ENCODE peak calls at places on chromosomes 3 and 15, in eight cellular contexts. One of them, this sample, is unnamed.

GRCh38 chr15:72784233-72784876 is 797 bp upstream of the ADPGK start:
- DNase-seq in testis: peak
- DNase-seq in IMR-90: peak
- DNase-seq in lower leg skin: no peak
- DNase-seq in suprapubic skin: no peak
- DNase-seq in A549: peak
- DNase-seq in ovary: peak
- DNase-seq in K562: peak
- DNase-seq in this sample: peak

GRCh38 chr15:31333119-31333518 is 6.5 kb downstream of the KLF13 start:
- DNase-seq in testis: no peak
- DNase-seq in IMR-90: no peak
- DNase-seq in lower leg skin: no peak
- DNase-seq in suprapubic skin: no peak
- DNase-seq in A549: no peak
- DNase-seq in ovary: no peak
- DNase-seq in K562: no peak
- DNase-seq in this sample: no peak

GRCh38 chr3:30319713-30320112 is 286.7 kb upstream of the TGFBR2 start:
- DNase-seq in testis: peak
- DNase-seq in IMR-90: peak
- DNase-seq in lower leg skin: peak
- DNase-seq in suprapubic skin: no peak
- DNase-seq in A549: peak
- DNase-seq in ovary: no peak
- DNase-seq in K562: no peak
- DNase-seq in this sample: no peak

GRCh38 chr3:105619651-105620050 is 249.2 kb downstream of the CBLB start:
- DNase-seq in testis: no peak
- DNase-seq in IMR-90: no peak
- DNase-seq in lower leg skin: no peak
- DNase-seq in suprapubic skin: no peak
- DNase-seq in A549: no peak
- DNase-seq in ovary: no peak
- DNase-seq in K562: no peak
- DNase-seq in this sample: no peak

GRCh38 chr3:31926543-31926942 is 54.5 kb downstream of the OSBPL10 start:
- DNase-seq in testis: no peak
- DNase-seq in IMR-90: no peak
- DNase-seq in lower leg skin: no peak
- DNase-seq in suprapubic skin: no peak
- DNase-seq in A549: no peak
- DNase-seq in ovary: no peak
- DNase-seq in K562: no peak
- DNase-seq in this sample: no peak

GRCh38 chr15:63332367-63333078 is 49.1 kb downstream of the CA12 start:
- DNase-seq in testis: no peak
- DNase-seq in IMR-90: peak
- DNase-seq in lower leg skin: no peak
- DNase-seq in suprapubic skin: no peak
- DNase-seq in A549: peak
- DNase-seq in ovary: no peak
- DNase-seq in K562: no peak
- DNase-seq in this sample: no peak

GRCh38 chr3:33131328-33132018 is 17.7 kb downstream of the CRTAP start:
- DNase-seq in testis: peak
- DNase-seq in IMR-90: peak
- DNase-seq in lower leg skin: peak
- DNase-seq in suprapubic skin: no peak
- DNase-seq in A549: peak
- DNase-seq in ovary: no peak
- DNase-seq in K562: peak
- DNase-seq in this sample: peak

GRCh38 chr3:114732353-114732752 is 414.7 kb downstream of the ZBTB20 start:
- DNase-seq in testis: no peak
- DNase-seq in IMR-90: no peak
- DNase-seq in lower leg skin: no peak
- DNase-seq in suprapubic skin: no peak
- DNase-seq in A549: no peak
- DNase-seq in ovary: no peak
- DNase-seq in K562: no peak
- DNase-seq in this sample: no peak

GRCh38 chr3:6799264-6799915 is 61.5 kb upstream of the GRM7 start:
- DNase-seq in testis: peak
- DNase-seq in IMR-90: no peak
- DNase-seq in lower leg skin: no peak
- DNase-seq in suprapubic skin: no peak
- DNase-seq in A549: peak
- DNase-seq in ovary: no peak
- DNase-seq in K562: peak
- DNase-seq in this sample: no peak

GRCh38 chr3:118102737-118103136 is 931.9 kb downstream of the IGSF11 start:
- DNase-seq in testis: no peak
- DNase-seq in IMR-90: peak
- DNase-seq in lower leg skin: no peak
- DNase-seq in suprapubic skin: no peak
- DNase-seq in A549: no peak
- DNase-seq in ovary: no peak
- DNase-seq in K562: no peak
- DNase-seq in this sample: no peak

GRCh38 chr3:78116874-78117273 is 1077.0 kb downstream of the ROBO2 start:
- DNase-seq in testis: no peak
- DNase-seq in IMR-90: no peak
- DNase-seq in lower leg skin: no peak
- DNase-seq in suprapubic skin: no peak
- DNase-seq in A549: no peak
- DNase-seq in ovary: no peak
- DNase-seq in K562: no peak
- DNase-seq in this sample: no peak

GRCh38 chr15:40939909-40940801 is 11.0 kb downstream of the DLL4 start:
- DNase-seq in testis: no peak
- DNase-seq in IMR-90: no peak
- DNase-seq in lower leg skin: no peak
- DNase-seq in suprapubic skin: no peak
- DNase-seq in A549: no peak
- DNase-seq in ovary: no peak
- DNase-seq in K562: no peak
- DNase-seq in this sample: no peak

GRCh38 chr3:197181751-197182150 is 116.7 kb downstream of the DLG1 start:
- DNase-seq in testis: no peak
- DNase-seq in IMR-90: peak
- DNase-seq in lower leg skin: no peak
- DNase-seq in suprapubic skin: no peak
- DNase-seq in A549: no peak
- DNase-seq in ovary: no peak
- DNase-seq in K562: no peak
- DNase-seq in this sample: no peak

GRCh38 chr15:70324001-70324974 is 226.6 kb upstream of the TLE3 start:
- DNase-seq in testis: peak
- DNase-seq in IMR-90: peak
- DNase-seq in lower leg skin: no peak
- DNase-seq in suprapubic skin: no peak
- DNase-seq in A549: no peak
- DNase-seq in ovary: no peak
- DNase-seq in K562: no peak
- DNase-seq in this sample: no peak

GRCh38 chr15:39135989-39136388 is 444.9 kb upstream of the THBS1 start:
- DNase-seq in testis: no peak
- DNase-seq in IMR-90: peak
- DNase-seq in lower leg skin: no peak
- DNase-seq in suprapubic skin: no peak
- DNase-seq in A549: no peak
- DNase-seq in ovary: no peak
- DNase-seq in K562: no peak
- DNase-seq in this sample: no peak

GRCh38 chr3:124372784-124373183 is 357.5 kb upstream of the UMPS start:
- DNase-seq in testis: no peak
- DNase-seq in IMR-90: no peak
- DNase-seq in lower leg skin: no peak
- DNase-seq in suprapubic skin: no peak
- DNase-seq in A549: no peak
- DNase-seq in ovary: no peak
- DNase-seq in K562: no peak
- DNase-seq in this sample: no peak

GRCh38 chr3:128266453-128266852 is 113.2 kb downstream of the EEFSEC start:
- DNase-seq in testis: no peak
- DNase-seq in IMR-90: no peak
- DNase-seq in lower leg skin: no peak
- DNase-seq in suprapubic skin: no peak
- DNase-seq in A549: no peak
- DNase-seq in ovary: no peak
- DNase-seq in K562: peak
- DNase-seq in this sample: no peak

GRCh38 chr3:2156244-2156847 is 57.7 kb downstream of the CNTN4 start:
- DNase-seq in testis: peak
- DNase-seq in IMR-90: no peak
- DNase-seq in lower leg skin: no peak
- DNase-seq in suprapubic skin: no peak
- DNase-seq in A549: peak
- DNase-seq in ovary: no peak
- DNase-seq in K562: peak
- DNase-seq in this sample: peak

DNA sequence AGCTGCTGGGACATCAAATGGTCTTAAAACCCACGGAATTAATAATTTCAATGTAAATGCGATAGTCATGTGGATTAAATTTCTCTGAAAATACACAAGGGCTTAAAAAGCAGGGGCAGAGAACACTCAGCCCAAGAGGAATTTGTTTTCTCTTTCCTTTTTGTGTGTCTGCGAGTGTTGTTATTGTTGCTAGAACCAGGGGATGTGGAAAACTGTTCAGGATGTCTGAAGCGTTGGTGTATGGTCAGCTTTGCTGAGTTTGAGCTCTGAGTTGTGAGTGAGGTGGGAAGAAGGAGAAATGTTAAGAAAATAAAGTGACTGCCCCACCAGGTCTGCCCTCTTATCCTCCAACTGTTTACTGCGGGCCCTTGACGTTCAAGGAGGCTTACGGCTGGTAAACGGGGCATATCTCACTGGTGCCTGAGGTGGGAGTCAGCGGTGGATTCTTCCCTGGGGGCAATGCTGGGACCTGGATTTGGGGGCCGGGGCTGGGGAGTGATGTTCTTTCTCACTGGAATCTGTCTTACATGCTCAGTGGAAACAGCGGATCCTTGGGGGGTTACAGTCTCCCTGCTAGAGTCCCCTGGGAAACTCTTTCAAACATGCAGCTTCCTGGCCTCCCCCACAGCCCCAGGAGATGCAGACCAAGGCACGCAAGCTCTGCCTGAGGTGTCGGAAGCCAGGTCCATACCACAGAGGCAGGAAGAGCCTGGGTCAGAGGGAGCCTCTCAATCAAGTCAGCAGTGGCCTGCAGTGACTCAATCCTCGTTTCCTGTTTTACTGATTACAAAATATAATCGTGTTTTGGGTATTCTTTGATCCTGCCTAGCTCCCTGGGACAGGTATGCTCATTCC is 41.8 kb downstream of the ITGA11 start:
- DNase-seq in testis: no peak
- DNase-seq in IMR-90: peak
- DNase-seq in lower leg skin: no peak
- DNase-seq in suprapubic skin: peak
- DNase-seq in A549: no peak
- DNase-seq in ovary: peak
- DNase-seq in K562: no peak
- DNase-seq in this sample: no peak
- TF ChIP-seq POLR2A in testis: no peak
- TF ChIP-seq POLR2A in IMR-90: no peak
- TF ChIP-seq POLR2A in lower leg skin: no peak
- TF ChIP-seq POLR2A in suprapubic skin: no peak
- TF ChIP-seq POLR2A in A549: no peak
- TF ChIP-seq POLR2A in ovary: no peak
- TF ChIP-seq POLR2A in K562: no peak
- TF ChIP-seq POLR2A in this sample: no peak

DNA sequence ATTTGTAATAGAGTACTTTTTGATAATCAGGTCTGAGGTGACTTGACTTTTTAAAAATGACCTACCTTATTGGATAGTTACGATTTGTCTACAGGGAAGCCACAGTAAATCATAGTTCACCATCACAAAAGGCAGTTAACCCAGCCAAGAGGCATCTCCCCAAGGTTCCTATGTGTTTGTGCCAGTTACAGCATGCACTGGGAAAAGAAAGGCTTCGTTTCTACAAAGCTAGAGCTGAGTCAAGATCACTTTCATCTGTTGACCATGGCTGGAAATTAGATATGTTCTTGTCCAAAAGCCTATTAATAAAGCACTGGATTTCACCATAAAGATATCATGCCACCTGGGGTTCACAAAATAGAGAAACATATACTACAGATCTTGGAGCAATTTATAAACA is 139.9 kb downstream of the GREM1 start:
- DNase-seq in testis: no peak
- DNase-seq in IMR-90: no peak
- DNase-seq in lower leg skin: no peak
- DNase-seq in suprapubic skin: no peak
- DNase-seq in A549: no peak
- DNase-seq in ovary: no peak
- DNase-seq in K562: no peak
- DNase-seq in this sample: no peak
- TF ChIP-seq POLR2A in testis: no peak
- TF ChIP-seq POLR2A in IMR-90: no peak
- TF ChIP-seq POLR2A in lower leg skin: no peak
- TF ChIP-seq POLR2A in suprapubic skin: no peak
- TF ChIP-seq POLR2A in A549: no peak
- TF ChIP-seq POLR2A in ovary: no peak
- TF ChIP-seq POLR2A in K562: no peak
- TF ChIP-seq POLR2A in this sample: no peak

GRCh38 chr3:158570999-158571702 is at the start of gene MLF1:
- DNase-seq in testis: peak
- DNase-seq in IMR-90: peak
- DNase-seq in lower leg skin: peak
- DNase-seq in suprapubic skin: peak
- DNase-seq in A549: peak
- DNase-seq in ovary: peak
- DNase-seq in K562: peak
- DNase-seq in this sample: peak
- TF ChIP-seq POLR2A in testis: peak
- TF ChIP-seq POLR2A in IMR-90: peak
- TF ChIP-seq POLR2A in lower leg skin: no peak
- TF ChIP-seq POLR2A in suprapubic skin: peak
- TF ChIP-seq POLR2A in A549: peak
- TF ChIP-seq POLR2A in ovary: peak
- TF ChIP-seq POLR2A in K562: peak
- TF ChIP-seq POLR2A in this sample: no peak

DNA sequence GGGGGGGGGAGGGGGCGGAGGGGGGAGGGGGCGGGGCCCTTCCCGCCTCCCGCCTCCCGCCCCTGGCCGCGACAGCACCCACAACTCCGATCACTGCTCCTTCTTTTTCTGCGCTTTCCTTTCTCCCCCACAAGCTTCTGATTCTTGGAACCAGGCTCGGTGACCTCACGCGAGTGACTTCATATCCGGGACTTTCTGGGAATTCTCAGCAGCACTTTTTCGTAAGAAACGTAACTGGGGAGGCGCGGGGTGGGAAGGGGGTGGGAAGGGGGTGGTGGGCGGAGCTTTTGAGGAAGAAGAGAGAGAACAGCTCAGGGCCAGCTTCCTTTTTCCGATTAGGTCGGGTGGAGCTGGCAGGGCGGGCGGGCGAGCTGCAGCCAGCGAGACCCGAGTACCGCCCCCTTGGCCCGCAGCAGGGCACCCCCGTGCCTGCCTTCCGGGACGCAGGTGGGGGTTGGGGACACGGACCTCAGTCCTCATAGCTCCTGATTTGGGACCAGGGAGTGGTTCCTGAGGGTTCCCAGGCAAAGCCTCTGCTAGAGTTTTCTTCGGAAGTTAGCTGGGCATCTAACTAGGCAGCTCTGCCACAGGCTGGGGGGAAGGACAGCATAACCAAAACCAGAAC is 14.6 kb downstream of the XIRP1 start:
- DNase-seq in testis: peak
- DNase-seq in IMR-90: peak
- DNase-seq in lower leg skin: peak
- DNase-seq in suprapubic skin: peak
- DNase-seq in A549: peak
- DNase-seq in ovary: peak
- DNase-seq in K562: peak
- DNase-seq in this sample: peak
- TF ChIP-seq POLR2A in testis: no peak
- TF ChIP-seq POLR2A in IMR-90: peak
- TF ChIP-seq POLR2A in lower leg skin: no peak
- TF ChIP-seq POLR2A in suprapubic skin: peak
- TF ChIP-seq POLR2A in A549: peak
- TF ChIP-seq POLR2A in ovary: peak
- TF ChIP-seq POLR2A in K562: peak
- TF ChIP-seq POLR2A in this sample: no peak